ENCODE peak calls at places on chromosomes 6 and 20, in seven cellular contexts. M is K562, Q is ovary, Z is cardiac muscle cell, E is AG04449, V is mesenchymal stem cell, R is transverse colon. O is an unnamed sample.

GRCh38 chr20:50292324-50293243 is 102.0 kb downstream of the CEBPB start:
- DNase-seq in E (no peak), R (peak; percentile 83), V (peak; percentile 98), Q (peak; percentile 99), Z (peak; percentile 97), M (peak; percentile 97), O (peak; percentile 99)

GRCh38 chr20:46265539-46265938 is 42.8 kb downstream of the CDH22 start:
- DNase-seq in Z (no peak), Q (no peak), M (no peak), V (no peak), R (no peak), E (no peak), O (no peak)

GRCh38 chr6:25476126-25476525 is 175.9 kb upstream of the SCGN start:
- DNase-seq in Q (no peak), Z (peak; percentile 62), E (no peak), M (no peak), R (no peak), V (no peak), O (no peak)

GRCh38 chr6:138278326-138278725 is 60.0 kb upstream of the PBOV1 start:
- DNase-seq in M (peak; percentile 19), R (no peak), Q (no peak), V (peak; percentile 47), Z (peak; percentile 54), E (no peak), O (no peak)

GRCh38 chr6:41970436-41970846 is 28.8 kb upstream of the CCND3 start:
- DNase-seq in V (peak; percentile 64), Z (peak; percentile 67), M (no peak), Q (no peak), R (no peak), E (no peak), O (peak; percentile 57)

GRCh38 chr20:21514553-21515251 is 838 bp upstream of the NKX2-2 start:
- DNase-seq in V (no peak), R (no peak), M (no peak), Q (no peak), E (no peak), Z (no peak), O (no peak)

GRCh38 chr6:149723771-149724417 is 6.0 kb upstream of the LATS1 start:
- DNase-seq in Z (peak; percentile 87), Q (no peak), M (peak; percentile 74), E (no peak), R (peak; percentile 60), V (peak; percentile 90), O (peak; percentile 88)

GRCh38 chr6:71419217-71419953 is 130.8 kb downstream of the OGFRL1 start:
- DNase-seq in E (no peak), Q (peak; percentile 33), R (no peak), V (no peak), Z (no peak), M (no peak), O (peak; percentile 28)

GRCh38 chr6:2751871-2752270 is 1.1 kb upstream of the MYLK4 start:
- DNase-seq in V (no peak), Q (no peak), R (no peak), E (no peak), Z (no peak), M (peak; percentile 53), O (no peak)

GRCh38 chr6:55286824-55287223 is 40.4 kb upstream of the GFRAL start:
- DNase-seq in V (no peak), Q (no peak), M (no peak), E (no peak), R (no peak), Z (no peak), O (no peak)

GRCh38 chr6:11416936-11417576 is 120.5 kb upstream of the TMEM170B start:
- DNase-seq in E (no peak), R (no peak), V (no peak), M (no peak), Q (no peak), Z (no peak), O (no peak)

GRCh38 chr20:64053841-64054661 is 4.6 kb upstream of the SOX18 start:
- DNase-seq in M (peak; percentile 68), V (peak; percentile 57), R (no peak), Z (peak; percentile 92), Q (no peak), E (no peak), O (no peak)

GRCh38 chr20:42701948-42702347 is 487.8 kb downstream of the PTPRT start:
- DNase-seq in V (no peak), M (no peak), Z (no peak), Q (no peak), E (no peak), R (no peak), O (no peak)

GRCh38 chr6:136066005-136066404 is 184.1 kb downstream of the MTFR2 start:
- DNase-seq in M (no peak), E (no peak), Q (no peak), R (no peak), V (no peak), Z (peak; percentile 48), O (peak; percentile 83)

GRCh38 chr6:157235600-157236039 is 87.7 kb downstream of the TMEM242 start:
- DNase-seq in Z (peak; percentile 67), M (no peak), R (peak; percentile 67), E (no peak), Q (peak; percentile 78), V (peak; percentile 60), O (peak; percentile 57)

GRCh38 chr6:32194825-32195651 is 2.6 kb upstream of the GPSM3 start:
- DNase-seq in E (no peak), Z (peak; percentile 76), R (peak; percentile 44), M (peak; percentile 52), Q (peak; percentile 55), V (peak; percentile 82), O (peak; percentile 70)

GRCh38 chr6:118843685-118844390 is 50.1 kb upstream of the ASF1A start:
- DNase-seq in Q (no peak), V (no peak), Z (peak; percentile 20), R (no peak), M (no peak), E (no peak), O (no peak)

GRCh38 chr20:309306-309840 is 12.0 kb downstream of the ZCCHC3 start:
- DNase-seq in Z (peak; percentile 53), V (no peak), R (no peak), E (no peak), Q (no peak), M (no peak), O (peak; percentile 71)

GRCh38 chr6:11392778-11393507 is 144.6 kb upstream of the TMEM170B start:
- DNase-seq in Q (no peak), E (no peak), M (no peak), R (peak; percentile 79), Z (no peak), V (no peak), O (peak; percentile 28)

GRCh38 chr6:158737710-158738615 is 81.2 kb downstream of the EZR start:
- DNase-seq in Q (no peak), R (peak; percentile 55), V (no peak), Z (peak; percentile 41), M (no peak), E (no peak), O (peak; percentile 58)

GRCh38 chr6:88840806-88841539 is 122.4 kb downstream of the RNGTT start:
- DNase-seq in E (no peak), Z (no peak), Q (no peak), R (no peak), M (no peak), V (no peak), O (peak; percentile 21)
- H3K4me3 ChIP-seq in E (no peak overlapping the region), Z (no peak overlapping the region), Q (no peak overlapping the region), R (no peak overlapping the region), M (no peak overlapping the region), V (no peak overlapping the region), O (no peak overlapping the region)

GRCh38 chr20:51563597-51564332 is 21.2 kb upstream of the NFATC2 start:
- DNase-seq in V (peak; percentile 98), Q (peak; percentile 74), R (peak; percentile 38), M (peak; percentile 81), Z (peak; percentile 88), E (no peak), O (peak; percentile 82)
- H3K4me3 ChIP-seq in V (peak overlapping the region; percentile 81), Q (peak overlapping the region; percentile 50), R (no peak overlapping the region), M (peak overlapping the region; percentile 5), Z (no peak overlapping the region), E (no peak overlapping the region), O (peak overlapping the region; percentile 61)

GRCh38 chr6:13696226-13696625 is 15.4 kb downstream of the RANBP9 start:
- DNase-seq in M (no peak), E (peak; percentile 65), Z (no peak), R (no peak), V (peak; percentile 40), Q (no peak), O (no peak)

GRCh38 chr6:13698715-13699114 is 12.9 kb downstream of the RANBP9 start:
- DNase-seq in E (no peak), Q (no peak), Z (no peak), V (no peak), M (no peak), R (no peak), O (no peak)

GRCh38 chr6:13695217-13695616 is 16.4 kb downstream of the RANBP9 start:
- DNase-seq in M (no peak), E (peak; percentile 37), V (peak; percentile 30), Z (no peak), Q (no peak), R (no peak), O (peak; percentile 50)

GRCh38 chr6:13697857-13698256 is 13.8 kb downstream of the RANBP9 start:
- DNase-seq in E (no peak), V (no peak), R (no peak), Q (no peak), Z (no peak), M (no peak), O (no peak)

GRCh38 chr6:13694562-13694961 is 17.1 kb downstream of the RANBP9 start:
- DNase-seq in R (no peak), E (no peak), V (no peak), M (no peak), Z (no peak), Q (no peak), O (no peak)
- H3K4me3 ChIP-seq in R (no peak overlapping the region), E (no peak overlapping the region), V (no peak overlapping the region), M (no peak overlapping the region), Z (no peak overlapping the region), Q (no peak overlapping the region), O (no peak overlapping the region)

GRCh38 chr6:43185391-43185790 is 3.4 kb downstream of the CUL9 start:
- DNase-seq in Q (no peak), E (no peak), R (no peak), V (no peak), M (no peak), Z (no peak), O (no peak)
- H3K4me3 ChIP-seq in Q (no peak overlapping the region), E (no peak overlapping the region), R (no peak overlapping the region), V (no peak overlapping the region), M (no peak overlapping the region), Z (no peak overlapping the region), O (no peak overlapping the region)

GRCh38 chr6:6604015-6604414 is 15.5 kb downstream of the LY86 start:
- DNase-seq in Z (no peak), Q (no peak), E (no peak), V (no peak), R (no peak), M (no peak), O (no peak)
- H3K4me3 ChIP-seq in Z (no peak overlapping the region), Q (no peak overlapping the region), E (no peak overlapping the region), V (no peak overlapping the region), R (no peak overlapping the region), M (no peak overlapping the region), O (no peak overlapping the region)

DNA sequence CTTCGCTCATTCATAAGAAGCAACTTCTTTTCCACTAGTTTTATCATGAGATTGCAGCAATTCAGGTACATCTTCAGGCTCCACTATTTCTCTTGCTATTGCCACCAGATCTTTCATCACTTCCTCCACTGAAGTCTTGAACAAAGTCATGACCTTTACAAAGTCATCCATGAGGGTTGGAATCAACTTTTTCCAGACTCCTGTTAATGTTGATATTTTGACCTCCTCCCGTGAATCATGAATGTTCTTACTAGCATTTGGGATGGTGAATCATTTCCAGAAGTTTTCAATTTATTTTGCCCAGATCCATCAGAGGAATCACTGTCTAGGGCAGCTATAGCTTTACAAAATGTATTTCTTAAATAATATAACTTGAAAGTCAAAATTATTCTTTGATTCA is 1.5 kb downstream of the CENPQ start:
- DNase-seq in M (no peak), R (no peak), V (no peak), E (no peak), Q (no peak), Z (no peak), O (no peak)
- H3K4me3 ChIP-seq in M (peak overlapping the region; percentile 74), R (no peak overlapping the region), V (no peak overlapping the region), E (no peak overlapping the region), Q (no peak overlapping the region), Z (no peak overlapping the region), O (no peak overlapping the region)